ENCODE peak calls at places on chromosomes 1 and 21, in ten cellular contexts. B, C, P, R, T, G, V, O, I and E are unnamed samples.

GRCh38 chr21:15130751-15131150 is 66.0 kb upstream of the NRIP1 start:
- DNase-seq in G (no peak), R (no peak), B (no peak), T (no peak), C (no peak), O (no peak), P (no peak), I (no peak), V (no peak), E (no peak)

GRCh38 chr1:69404486-69404885 is 163.2 kb upstream of the LRRC7 start:
- DNase-seq in P (no peak), T (no peak), V (no peak), O (no peak), C (no peak), R (peak; percentile 9), B (no peak), I (no peak), G (no peak), E (no peak)

GRCh38 chr1:82154231-82154630 is 353.5 kb downstream of the ADGRL2 start:
- DNase-seq in C (no peak), V (no peak), O (no peak), I (no peak), B (no peak), G (no peak), P (no peak), T (no peak), R (no peak), E (no peak)

GRCh38 chr1:209937996-209938959 is at the start of gene SYT14:
- DNase-seq in B (no peak), P (peak; percentile 93), R (peak; percentile 60), T (no peak), O (no peak), G (no peak), C (no peak), I (peak; percentile 62), V (peak; percentile 30), E (no peak)

GRCh38 chr1:8408151-8408839 is 90.4 kb downstream of the SLC45A1 start:
- DNase-seq in V (no peak), G (peak; percentile 86), B (no peak), O (no peak), C (peak; percentile 57), I (no peak), T (peak; percentile 82), R (peak; percentile 87), P (no peak), E (no peak)

GRCh38 chr1:25503551-25504426 is 39.6 kb upstream of the LDLRAP1 start:
- DNase-seq in V (no peak), B (peak; percentile 10), I (peak; percentile 78), C (no peak), O (no peak), G (peak; percentile 37), R (no peak), T (peak; percentile 77), P (peak; percentile 33), E (peak; percentile 71)

GRCh38 chr1:97252076-97252475 is 530.5 kb downstream of the PTBP2 start:
- DNase-seq in I (no peak), O (peak; percentile 64), C (no peak), R (peak; percentile 70), B (no peak), G (no peak), T (no peak), V (no peak), P (no peak), E (no peak)

GRCh38 chr1:235866207-235866912 is at the start of gene LYST:
- DNase-seq in V (peak; percentile 47), I (no peak), P (peak; percentile 64), C (no peak), O (no peak), G (peak; percentile 46), R (no peak), B (no peak), T (peak; percentile 67), E (peak; percentile 53)

GRCh38 chr1:226211181-226211580 is 12.3 kb upstream of the MIXL1 start:
- DNase-seq in P (no peak), O (no peak), B (no peak), T (no peak), G (no peak), R (no peak), V (no peak), I (no peak), C (no peak), E (no peak)

GRCh38 chr1:1782399-1783221 is 4.3 kb upstream of the NADK start:
- DNase-seq in O (no peak), C (peak; percentile 41), B (no peak), I (peak; percentile 82), T (peak; percentile 86), P (no peak), R (peak; percentile 39), V (no peak), G (peak; percentile 83), E (no peak)

GRCh38 chr1:204410764-204411450 is 710 bp downstream of the PPP1R15B start:
- DNase-seq in C (no peak), O (no peak), P (peak; percentile 44), B (no peak), G (peak; percentile 43), T (peak; percentile 62), I (no peak), V (no peak), R (peak; percentile 32), E (peak; percentile 64)

GRCh38 chr1:225644666-225645065 is 8.3 kb downstream of the ENAH start:
- DNase-seq in V (no peak), R (no peak), P (no peak), C (no peak), B (no peak), T (no peak), O (no peak), I (no peak), G (no peak), E (no peak)

GRCh38 chr1:200971955-200972711 is 51.4 kb downstream of the KIF21B start:
- DNase-seq in I (peak; percentile 86), G (peak; percentile 53), V (no peak), B (no peak), C (no peak), T (peak; percentile 66), R (no peak), O (no peak), P (peak; percentile 79), E (peak; percentile 77)

GRCh38 chr1:100989306-100990077 is 36.1 kb downstream of the DPH5 start:
- DNase-seq in B (no peak), V (no peak), I (no peak), P (no peak), T (no peak), R (peak; percentile 87), O (peak; percentile 50), C (no peak), G (no peak), E (peak; percentile 21)

DNA sequence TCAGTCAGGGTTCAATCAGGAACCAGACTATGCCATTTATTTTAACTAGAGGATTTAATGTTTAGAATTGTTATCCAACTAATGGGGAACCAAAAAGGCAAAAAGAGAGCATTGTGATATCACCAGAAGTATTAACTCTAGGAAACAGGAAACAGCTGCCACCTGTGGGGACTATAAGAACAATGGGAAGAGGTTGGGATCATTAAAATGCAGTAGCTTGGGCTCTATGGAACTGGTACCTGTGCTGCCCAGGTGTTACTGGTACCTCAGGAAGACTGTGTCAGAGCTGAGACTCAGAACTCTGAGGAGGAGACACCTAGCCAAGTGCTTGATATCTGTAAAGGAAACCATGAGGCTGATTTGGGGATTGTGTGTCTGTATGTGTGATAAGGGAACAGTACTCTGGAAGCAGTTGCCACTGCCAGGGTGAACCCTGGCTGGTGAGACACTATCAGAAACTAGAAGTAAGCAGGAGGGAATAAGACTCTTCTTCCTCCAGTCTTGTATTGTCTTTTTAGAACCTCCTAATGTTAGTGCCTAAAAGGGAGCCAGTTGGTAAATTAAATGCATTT is 49.4 kb downstream of the MAN1A2 start:
- DNase-seq in T (no peak), I (no peak), V (no peak), O (no peak), G (no peak), C (no peak), P (no peak), R (no peak), B (no peak), E (no peak)
- H3K4me3 ChIP-seq in T (no peak overlapping the region), I (no peak overlapping the region), V (no peak overlapping the region), O (no peak overlapping the region), G (no peak overlapping the region), C (no peak overlapping the region), P (no peak overlapping the region), R (no peak overlapping the region), B (no peak overlapping the region), E (no peak overlapping the region)

GRCh38 chr21:44051462-44051941 is 39.4 kb downstream of the TRAPPC10 start:
- DNase-seq in G (no peak), T (no peak), C (no peak), P (no peak), V (no peak), O (no peak), B (peak; percentile 27), R (peak; percentile 37), I (no peak), E (no peak)
- H3K4me3 ChIP-seq in G (no peak overlapping the region), T (no peak overlapping the region), C (no peak overlapping the region), P (no peak overlapping the region), V (no peak overlapping the region), O (no peak overlapping the region), B (no peak overlapping the region), R (no peak overlapping the region), I (no peak overlapping the region), E (no peak overlapping the region)

DNA sequence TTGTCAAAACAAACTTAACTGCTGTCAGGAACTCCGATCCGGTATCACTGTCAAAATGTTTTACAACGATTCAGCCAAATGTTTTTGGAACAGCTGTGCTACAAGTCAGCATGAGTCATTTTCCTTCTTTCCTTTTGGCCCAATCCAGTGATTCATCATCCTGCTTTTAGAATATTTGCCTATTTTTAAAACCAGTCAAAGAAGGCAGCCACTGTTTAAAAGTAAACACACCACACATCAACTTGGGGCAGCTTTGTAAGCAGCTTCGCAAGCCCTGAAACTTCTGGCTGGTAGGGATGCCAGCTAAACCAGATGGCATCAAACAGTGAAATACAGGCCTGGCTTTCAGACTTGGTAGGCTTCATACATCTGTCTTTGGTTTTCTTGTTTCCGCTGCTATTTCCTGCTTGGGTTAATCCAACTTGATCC is 14.9 kb downstream of the MAP3K7CL start:
- DNase-seq in R (peak; percentile 91), V (no peak), P (no peak), I (no peak), B (no peak), G (peak; percentile 55), O (peak; percentile 57), T (no peak), C (peak; percentile 29), E (peak; percentile 53)
- H3K4me3 ChIP-seq in R (peak overlapping the region; percentile 25), V (no peak overlapping the region), P (no peak overlapping the region), I (no peak overlapping the region), B (no peak overlapping the region), G (no peak overlapping the region), O (peak overlapping the region; percentile 37), T (no peak overlapping the region), C (peak overlapping the region; percentile 30), E (peak overlapping the region; percentile 27)

GRCh38 chr1:171188388-171189266 is 3.5 kb downstream of the FMO2 start:
- DNase-seq in B (peak; percentile 24), I (no peak), O (no peak), C (peak; percentile 21), R (peak; percentile 12), G (peak; percentile 23), V (no peak), P (peak; percentile 63), T (peak; percentile 18), E (peak; percentile 51)

GRCh38 chr1:171180671-171181070 is 4.4 kb upstream of the FMO2 start:
- DNase-seq in G (no peak), T (no peak), B (no peak), V (no peak), O (no peak), I (no peak), R (no peak), C (no peak), P (no peak), E (no peak)

GRCh38 chr1:171179323-171180227 is 5.5 kb upstream of the FMO2 start:
- DNase-seq in T (no peak), O (no peak), I (no peak), R (no peak), V (no peak), P (no peak), B (no peak), C (no peak), G (no peak), E (no peak)

GRCh38 chr1:171185064-171185463 is at the start of gene FMO2:
- DNase-seq in R (no peak), G (peak; percentile 8), B (no peak), O (no peak), I (no peak), P (no peak), T (no peak), V (no peak), C (no peak), E (no peak)
- H3K4me3 ChIP-seq in R (no peak within 1 kb of the TSS), G (no peak within 1 kb of the TSS), B (no peak within 1 kb of the TSS), O (no peak within 1 kb of the TSS), I (peak within 1 kb of the TSS; percentile 8), P (no peak within 1 kb of the TSS), T (no peak within 1 kb of the TSS), V (no peak within 1 kb of the TSS), C (peak within 1 kb of the TSS; percentile 78), E (no peak within 1 kb of the TSS)